ENCODE peak calls at places on chromosomes 13 and 19, in seven cellular contexts. E is T1000; J is stimulated activated CD4-positive, alpha-beta T cell treated with anti-CD3 and anti-CD28 coated beads, Interleukin-4, amount 100 ng/mL, for 1 hour; U is sigmoid colon; D is NCI-H1436; S is activated naive CD4-positive, alpha-beta T cell treated with anti-CD3 and anti-CD28 coated beads, Interleukin-2, amount 50 U/mL, for 72 hours; W is upper lobe of right lung. R is an unnamed sample.

GRCh38 chr13:40389081-40389641 is 277.3 kb downstream of the FOXO1 start:
- DNase-seq in J (peak), U (no peak), W (no peak), S (no peak), E (no peak), D (no peak), R (no peak)

GRCh38 chr13:42574435-42575311 is 721 bp downstream of the TNFSF11 start:
- DNase-seq in W (no peak), D (no peak), E (no peak), S (peak), J (peak), U (no peak), R (no peak)

GRCh38 chr13:60047943-60048342 is 115.8 kb downstream of the DIAPH3 start:
- DNase-seq in U (no peak), J (no peak), S (no peak), W (no peak), E (no peak), D (no peak), R (no peak)

GRCh38 chr13:42819712-42820111 is 38.3 kb downstream of the FAM216B start:
- DNase-seq in D (no peak), J (no peak), S (no peak), W (no peak), U (no peak), E (no peak), R (no peak)

GRCh38 chr19:31445406-31445805 is 96.2 kb upstream of the TSHZ3 start:
- DNase-seq in U (no peak), S (no peak), E (no peak), W (no peak), J (no peak), D (no peak), R (no peak)

GRCh38 chr13:114015608-114016295 is 41.9 kb upstream of the C13orf46 start:
- DNase-seq in U (no peak), W (peak), E (peak), D (no peak), J (no peak), S (no peak), R (no peak)

GRCh38 chr19:38812004-38812840 is 523 bp downstream of the LGALS4 start:
- DNase-seq in D (no peak), S (no peak), W (no peak), U (no peak), J (no peak), E (no peak), R (no peak)

GRCh38 chr13:40251343-40252032 is 415.0 kb downstream of the FOXO1 start:
- DNase-seq in J (no peak), U (no peak), S (no peak), W (no peak), D (no peak), E (no peak), R (no peak)

GRCh38 chr19:28727133-28727834 is 485.7 kb downstream of the UQCRFS1 start:
- DNase-seq in E (no peak), S (no peak), D (no peak), J (no peak), W (peak), U (no peak), R (no peak)

GRCh38 chr19:18603255-18603957 is 3.2 kb downstream of the CRLF1 start:
- DNase-seq in E (no peak), J (no peak), S (no peak), U (no peak), W (no peak), D (no peak), R (no peak)

GRCh38 chr19:54440641-54441040 is 8.4 kb upstream of the LENG8 start:
- DNase-seq in E (no peak), U (no peak), W (no peak), J (no peak), D (no peak), S (no peak), R (no peak)

GRCh38 chr13:49838989-49839388 is 46.5 kb upstream of the KPNA3 start:
- DNase-seq in D (no peak), E (no peak), W (no peak), U (no peak), S (no peak), J (no peak), R (no peak)

GRCh38 chr19:46932346-46932745 is 71.5 kb downstream of the ARHGAP35 start:
- DNase-seq in U (no peak), E (no peak), D (no peak), J (no peak), S (no peak), W (no peak), R (no peak)

GRCh38 chr13:98997051-98997730 is 19.3 kb upstream of the DOCK9 start:
- DNase-seq in S (no peak), U (no peak), D (no peak), E (no peak), W (no peak), J (no peak), R (no peak)

GRCh38 chr13:50277127-50277526 is 261.9 kb downstream of the KCNRG start:
- DNase-seq in W (no peak), E (no peak), D (no peak), U (no peak), J (no peak), S (no peak), R (no peak)

GRCh38 chr19:29121684-29122083 is 91.3 kb downstream of the UQCRFS1 start:
- DNase-seq in E (no peak), J (no peak), D (no peak), W (no peak), U (no peak), S (no peak), R (no peak)

GRCh38 chr19:55080121-55080914 is 4.6 kb downstream of the EPS8L1 start:
- DNase-seq in E (peak), S (no peak), J (peak), D (peak), W (peak), U (no peak), R (peak)

GRCh38 chr13:28585557-28585956 is 73.4 kb upstream of the POMP start:
- DNase-seq in D (no peak), W (no peak), E (no peak), S (no peak), J (no peak), U (no peak), R (no peak)

GRCh38 chr19:11268783-11269267 is 6.5 kb upstream of the DOCK6 start:
- DNase-seq in J (no peak), D (no peak), E (no peak), S (no peak), U (peak), W (no peak), R (peak)

GRCh38 chr19:46637224-46637623 is 1.2 kb upstream of the GNG8 start:
- DNase-seq in W (no peak), D (no peak), S (no peak), U (no peak), E (no peak), J (peak), R (no peak)

GRCh38 chr19:44585371-44586141 is 27.8 kb upstream of the IGSF23 start:
- DNase-seq in W (no peak), J (no peak), U (no peak), E (no peak), D (no peak), S (no peak), R (no peak)

GRCh38 chr19:43525836-43526771 is 897 bp downstream of the ETHE1 start:
- DNase-seq in U (no peak), D (no peak), J (peak), W (no peak), E (no peak), S (peak), R (no peak)

GRCh38 chr13:113589251-113589960 is 4.9 kb downstream of the TFDP1 start:
- DNase-seq in U (no peak), D (no peak), S (peak), J (no peak), W (peak), E (no peak), R (peak)

GRCh38 chr13:26558074-26558805 is 757 bp downstream of the WASF3 start:
- DNase-seq in S (no peak), U (no peak), J (no peak), D (no peak), W (no peak), E (no peak), R (no peak)